ENCODE peak calls at places on chromosome 11, in five cellular contexts. C, J, N, R and U are unnamed samples.

GRCh38 chr11:446886-447285 is 3.2 kb upstream of the PTDSS2 start:
- DNase-seq in C (no peak), N (no peak), R (no peak), J (no peak), U (no peak)

GRCh38 chr11:34364102-34364501 is 6.3 kb upstream of the ABTB2 start:
- DNase-seq in C (no peak), J (no peak), R (no peak), N (no peak), U (no peak)

GRCh38 chr11:59247535-59248227 is 35.0 kb upstream of the MPEG1 start:
- DNase-seq in C (peak), N (no peak), R (no peak), J (no peak), U (peak)

GRCh38 chr11:112789481-112789880 is 171.7 kb upstream of the NCAM1 start:
- DNase-seq in J (no peak), C (no peak), N (no peak), R (no peak), U (peak)

GRCh38 chr11:11961399-11962028 is 46.9 kb downstream of the DKK3 start:
- DNase-seq in R (no peak), C (no peak), N (no peak), J (no peak), U (no peak)

GRCh38 chr11:33936745-33937612 is 45.1 kb upstream of the LMO2 start:
- DNase-seq in C (peak), J (no peak), R (peak), N (no peak), U (no peak)

GRCh38 chr11:95154514-95154913 is 64.9 kb downstream of the ENDOD1 start:
- DNase-seq in J (no peak), R (no peak), C (peak), N (peak), U (no peak)

GRCh38 chr11:126246636-126247035 is 22.1 kb downstream of the SRPRA start:
- DNase-seq in N (no peak), C (no peak), J (no peak), R (peak), U (no peak)

GRCh38 chr11:124799384-124800225 is 601 bp downstream of the MSANTD2 start:
- DNase-seq in C (peak), N (peak), J (no peak), R (no peak), U (peak)

GRCh38 chr11:73995731-73996130 is 13.1 kb upstream of the UCP2 start:
- DNase-seq in N (no peak), R (no peak), J (no peak), C (no peak), U (no peak)

GRCh38 chr11:132405728-132406127 is 1035.3 kb downstream of the NTM start:
- DNase-seq in C (no peak), J (no peak), N (no peak), R (no peak), U (no peak)

GRCh38 chr11:125918140-125918840 is 14.0 kb downstream of the DDX25 start:
- DNase-seq in J (no peak), N (no peak), R (no peak), C (no peak), U (no peak)

GRCh38 chr11:6238902-6239301 is at the start of gene CNGA4:
- DNase-seq in N (no peak), C (no peak), J (no peak), R (no peak), U (no peak)

GRCh38 chr11:73875840-73876239 is 806 bp downstream of the COA4 start:
- DNase-seq in R (no peak), J (no peak), N (no peak), C (no peak), U (no peak)

GRCh38 chr11:64858467-64859401 is 14.3 kb upstream of the CDC42BPG start:
- DNase-seq in R (no peak), C (peak), N (peak), J (no peak), U (no peak)

GRCh38 chr11:60265373-60266214 is 14.9 kb upstream of the MS4A4A start:
- DNase-seq in N (no peak), C (no peak), R (peak), J (no peak), U (peak)

GRCh38 chr11:87101956-87102355 is 64.2 kb downstream of the TMEM135 start:
- DNase-seq in J (no peak), N (no peak), R (no peak), C (no peak), U (no peak)

GRCh38 chr11:12137005-12137690 is 26.8 kb downstream of the MICAL2 start:
- DNase-seq in R (no peak), N (peak), J (no peak), C (no peak), U (no peak)

GRCh38 chr11:41245704-41246398 is 213.6 kb downstream of the LRRC4C start:
- DNase-seq in J (no peak), R (no peak), N (no peak), C (no peak), U (no peak)

GRCh38 chr11:41522391-41522790 is 62.9 kb upstream of the LRRC4C start:
- DNase-seq in C (no peak), N (no peak), J (no peak), R (peak), U (peak)

GRCh38 chr11:108732395-108732794 is 67.5 kb downstream of the DDX10 start:
- DNase-seq in J (no peak), R (no peak), N (no peak), C (no peak), U (no peak)

GRCh38 chr11:42049650-42050049 is 590.2 kb upstream of the LRRC4C start:
- DNase-seq in R (no peak), J (no peak), N (no peak), C (no peak), U (no peak)

GRCh38 chr11:71373791-71374454 is 74.3 kb downstream of the DHCR7 start:
- DNase-seq in R (no peak), J (no peak), N (no peak), C (no peak), U (no peak)

GRCh38 chr11:60924906-60925684 is 835 bp downstream of the TMEM132A start:
- DNase-seq in N (no peak), C (no peak), J (no peak), R (no peak), U (no peak)

GRCh38 chr11:95135155-95135554 is 45.5 kb downstream of the ENDOD1 start:
- DNase-seq in N (peak), J (no peak), R (no peak), C (peak), U (no peak)

GRCh38 chr11:94800394-94800793 is 32.2 kb downstream of the AMOTL1 start:
- DNase-seq in C (peak), J (no peak), N (no peak), R (no peak), U (no peak)

GRCh38 chr11:130439876-130440275 is 8.6 kb upstream of the ADAMTS15 start:
- DNase-seq in R (no peak), J (no peak), N (no peak), C (no peak), U (no peak)

GRCh38 chr11:17443000-17443399 is 33.6 kb downstream of the ABCC8 start:
- DNase-seq in J (no peak), R (no peak), N (no peak), C (no peak), U (no peak)

GRCh38 chr11:32706985-32707736 is 87.3 kb downstream of the CCDC73 start:
- DNase-seq in C (no peak), J (no peak), N (no peak), R (no peak), U (no peak)

GRCh38 chr11:116611998-116612620 is 160.7 kb downstream of the BUD13 start:
- DNase-seq in J (no peak), N (peak), R (no peak), C (no peak), U (no peak)

GRCh38 chr11:75499423-75500305 is 26.1 kb downstream of the GDPD5 start:
- DNase-seq in N (no peak), C (peak), R (peak), J (no peak), U (peak)

GRCh38 chr11:20363500-20364411 is at the start of gene HTATIP2:
- DNase-seq in J (no peak), R (no peak), N (peak), C (peak), U (peak)

GRCh38 chr11:105389952-105390351 is 219.9 kb upstream of the GRIA4 start:
- DNase-seq in N (no peak), J (no peak), R (no peak), C (no peak), U (no peak)

GRCh38 chr11:33065445-33066178 is 26.2 kb downstream of the TCP11L1 start:
- DNase-seq in C (peak), N (peak), R (peak), J (no peak), U (peak)

GRCh38 chr11:134402910-134403309 is 9.1 kb downstream of the B3GAT1 start:
- DNase-seq in J (no peak), R (no peak), C (no peak), N (no peak), U (no peak)

GRCh38 chr11:8531982-8532381 is 62.0 kb downstream of the STK33 start:
- DNase-seq in R (no peak), N (no peak), C (no peak), J (no peak), U (no peak)

GRCh38 chr11:47606731-47607130 is 12.5 kb upstream of the C1QTNF4 start:
- DNase-seq in N (no peak), R (peak), C (no peak), J (no peak), U (no peak)

GRCh38 chr11:1125803-1126202 is 31.9 kb upstream of the MUC5AC start:
- DNase-seq in J (no peak), C (no peak), R (no peak), N (peak), U (no peak)

GRCh38 chr11:92267968-92268367 is 43.4 kb downstream of the FAT3 start:
- DNase-seq in R (no peak), J (no peak), C (no peak), N (no peak), U (no peak)

DNA sequence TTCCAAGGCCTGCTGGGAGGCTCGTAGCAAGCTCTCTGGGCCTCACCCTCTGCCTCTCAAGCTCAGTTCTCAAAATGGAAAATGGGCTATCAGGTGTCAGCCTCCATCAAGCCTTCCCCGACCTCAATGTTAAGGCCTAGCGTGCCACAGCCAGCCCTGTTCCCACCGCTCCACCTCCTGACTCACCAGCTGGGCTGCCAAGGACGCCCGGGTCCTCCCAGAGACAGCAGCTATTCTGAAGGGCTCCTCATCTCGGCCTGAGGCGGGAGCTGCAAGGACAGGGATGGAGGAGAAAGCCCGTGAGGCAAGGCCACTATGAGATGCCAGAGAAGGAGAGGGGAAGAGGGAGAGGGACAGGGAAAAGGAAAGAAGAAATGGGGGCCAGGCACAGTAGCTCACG is 19.9 kb downstream of the ARAP1 start:
- DNase-seq in N (no peak), R (no peak), J (no peak), C (peak), U (no peak)
- H3K27ac ChIP-seq in N (no peak), R (no peak), J (no peak), C (peak), U (no peak)

GRCh38 chr11:128575956-128576340 is 11.4 kb downstream of the ETS1 start:
- DNase-seq in J (no peak), N (no peak), C (no peak), R (no peak), U (no peak)
- H3K27ac ChIP-seq in J (peak), N (peak), C (peak), R (no peak), U (no peak)

DNA sequence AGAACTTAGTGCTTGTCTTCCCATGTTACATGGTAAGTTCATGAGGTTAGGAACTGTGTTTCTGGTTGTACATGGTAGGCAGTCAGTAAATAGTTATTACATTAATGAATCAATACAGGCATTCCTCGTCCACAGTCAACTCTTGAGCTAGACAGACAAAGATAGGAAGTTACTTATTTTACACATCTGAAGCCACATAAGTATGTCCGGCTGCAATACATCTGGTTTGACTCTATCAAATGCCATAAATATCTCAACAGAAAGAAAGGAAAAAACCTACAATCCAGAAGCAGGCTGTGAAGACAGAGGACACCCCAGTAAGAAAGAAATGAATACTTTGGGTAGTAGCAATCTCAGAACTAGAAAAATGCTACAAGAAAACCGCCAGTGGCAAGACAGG is 86.4 kb downstream of the MAML2 start:
- DNase-seq in R (peak), C (no peak), N (no peak), J (no peak), U (no peak)
- H3K27ac ChIP-seq in R (peak), C (no peak), N (peak), J (no peak), U (no peak)

GRCh38 chr11:118565062-118565461 is 669 bp downstream of the IFT46 start:
- DNase-seq in J (no peak), N (no peak), C (no peak), R (no peak), U (no peak)
- H3K27ac ChIP-seq in J (peak), N (peak), C (no peak), R (no peak), U (no peak)

DNA sequence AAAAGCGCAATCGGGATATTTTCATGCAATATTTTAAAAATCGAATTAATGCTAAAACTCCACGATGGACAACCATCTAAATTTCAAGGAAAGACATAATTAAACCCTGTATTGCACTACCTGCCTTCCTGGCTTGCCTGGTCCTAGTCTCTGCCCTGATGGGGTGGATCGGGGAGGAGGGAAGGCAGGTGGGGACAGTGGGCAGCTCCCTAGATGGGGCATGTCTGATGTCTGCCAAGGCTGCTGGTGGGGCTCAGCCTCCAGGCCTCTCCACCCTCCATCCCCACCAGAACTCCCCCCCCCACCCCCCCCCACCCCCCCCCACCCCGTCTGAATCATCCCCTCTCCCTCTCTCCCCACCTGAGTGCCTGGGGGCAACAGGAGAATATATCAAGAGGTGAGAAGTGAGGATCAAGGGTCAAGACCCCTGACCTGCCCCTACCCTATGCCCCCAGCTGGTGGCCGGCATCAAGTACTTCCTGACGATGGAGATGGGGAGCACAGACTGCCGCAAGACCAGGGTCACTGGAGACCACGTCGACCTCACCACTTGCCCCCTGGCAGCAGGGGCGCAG is 650 bp downstream of the CST6 start:
- DNase-seq in R (no peak), C (no peak), N (no peak), J (no peak), U (no peak)
- H3K27ac ChIP-seq in R (no peak), C (no peak), N (no peak), J (no peak), U (no peak)

GRCh38 chr11:2891901-2892214 is 6.3 kb upstream of the CDKN1C start:
- DNase-seq in N (peak), C (peak), R (no peak), J (no peak), U (no peak)

GRCh38 chr11:2889399-2890273 is 4.1 kb upstream of the CDKN1C start:
- DNase-seq in J (no peak), N (no peak), C (no peak), R (no peak), U (no peak)

GRCh38 chr11:2890466-2891241 is 5.1 kb upstream of the CDKN1C start:
- DNase-seq in R (no peak), N (peak), J (no peak), C (no peak), U (no peak)

GRCh38 chr11:2892215-2893020 is 6.8 kb upstream of the CDKN1C start:
- DNase-seq in J (no peak), C (peak), R (no peak), N (peak), U (no peak)

DNA sequence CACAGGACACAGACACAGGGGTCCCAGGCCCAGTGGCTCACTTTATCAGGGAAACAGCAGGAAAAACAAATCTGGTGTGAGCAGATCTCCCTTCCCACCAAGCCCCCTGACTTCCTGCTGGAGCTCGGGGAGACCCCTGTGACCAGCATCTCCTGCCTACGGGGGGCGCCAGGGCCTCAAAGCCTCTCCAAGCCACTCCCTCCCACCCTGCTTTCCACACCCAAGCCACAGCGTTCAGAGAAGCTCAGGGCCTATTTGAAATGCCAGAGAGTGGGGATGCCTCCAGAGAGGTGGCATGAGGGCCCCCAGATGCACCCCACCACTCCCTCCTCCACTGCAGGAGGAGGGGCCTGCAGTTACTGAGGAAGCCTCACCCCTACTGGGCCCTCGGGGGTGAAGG is 5.7 kb upstream of the CDKN1C start:
- DNase-seq in N (no peak), R (no peak), J (no peak), C (no peak), U (no peak)
- H3K27ac ChIP-seq in N (peak), R (no peak), J (no peak), C (no peak), U (no peak)

GRCh38 chr11:120343429-120343828 is 7.2 kb downstream of the ARHGEF12 start:
- DNase-seq in N (no peak), C (no peak), R (no peak), J (no peak), U (no peak)
- H3K27ac ChIP-seq in N (no peak), C (no peak), R (no peak), J (no peak), U (no peak)

DNA sequence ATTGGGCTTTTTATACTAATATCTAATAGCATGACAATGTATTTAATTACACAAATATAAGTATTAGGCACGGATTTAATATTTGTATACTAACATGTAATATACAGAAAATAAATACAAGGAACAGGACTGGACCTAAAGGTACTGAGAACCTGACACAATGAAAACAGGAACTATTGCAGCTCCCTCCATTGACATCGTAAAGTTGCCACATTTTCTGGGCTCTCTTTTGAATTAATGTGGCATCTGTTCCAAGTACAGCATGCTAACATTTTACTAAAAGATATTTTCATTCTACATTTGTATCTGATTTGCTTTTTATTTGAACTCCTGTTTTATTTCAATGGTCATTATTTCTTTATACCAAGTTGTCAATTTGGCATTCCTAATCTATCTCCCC is 15.4 kb downstream of the PHF21A start:
- DNase-seq in R (no peak), J (no peak), C (no peak), N (no peak), U (no peak)
- H3K27ac ChIP-seq in R (no peak), J (no peak), C (peak), N (no peak), U (no peak)

GRCh38 chr11:70078095-70078795 is at the start of gene ANO1:
- DNase-seq in J (no peak), C (no peak), N (peak), R (no peak), U (peak)
- H3K27ac ChIP-seq in J (peak), C (no peak), N (no peak), R (no peak), U (no peak)